ENCODE peak calls at places on chromosomes 4 and X, in six cellular contexts. One of them, this sample, is unnamed.

GRCh38 chr4:79257953-79258613 is 67.8 kb downstream of the NAA11 start:
- DNase-seq in lung microvascular endothelial cell: no peak
- DNase-seq in mucosa of gallbladder: no peak
- DNase-seq in iPS DF 6.9: no peak
- DNase-seq in aorta: no peak
- DNase-seq in tibial nerve: no peak
- DNase-seq in this sample: no peak

GRCh38 chr4:150078041-150078995 is at the start of gene DCLK2:
- DNase-seq in lung microvascular endothelial cell: peak
- DNase-seq in mucosa of gallbladder: peak
- DNase-seq in iPS DF 6.9: no peak
- DNase-seq in aorta: peak
- DNase-seq in tibial nerve: peak
- DNase-seq in this sample: peak

GRCh38 chr4:8160233-8160560 is 1.6 kb upstream of the ABLIM2 start:
- DNase-seq in lung microvascular endothelial cell: no peak
- DNase-seq in mucosa of gallbladder: no peak
- DNase-seq in iPS DF 6.9: no peak
- DNase-seq in aorta: peak
- DNase-seq in tibial nerve: no peak
- DNase-seq in this sample: no peak

GRCh38 chrX:153689654-153690465 is 2.1 kb downstream of the SLC6A8 start:
- DNase-seq in lung microvascular endothelial cell: no peak
- DNase-seq in mucosa of gallbladder: no peak
- DNase-seq in iPS DF 6.9: no peak
- DNase-seq in aorta: no peak
- DNase-seq in tibial nerve: no peak
- DNase-seq in this sample: no peak

GRCh38 chrX:12292996-12293765 is 154.9 kb downstream of the FRMPD4 start:
- DNase-seq in lung microvascular endothelial cell: no peak
- DNase-seq in mucosa of gallbladder: no peak
- DNase-seq in iPS DF 6.9: no peak
- DNase-seq in aorta: no peak
- DNase-seq in tibial nerve: no peak
- DNase-seq in this sample: peak

GRCh38 chr4:142846105-142846728 is at the start of gene INPP4B:
- DNase-seq in lung microvascular endothelial cell: peak
- DNase-seq in mucosa of gallbladder: peak
- DNase-seq in iPS DF 6.9: peak
- DNase-seq in aorta: peak
- DNase-seq in tibial nerve: peak
- DNase-seq in this sample: no peak

GRCh38 chrX:15739886-15740285 is 1.8 kb downstream of the CA5B start:
- DNase-seq in lung microvascular endothelial cell: no peak
- DNase-seq in mucosa of gallbladder: no peak
- DNase-seq in iPS DF 6.9: no peak
- DNase-seq in aorta: no peak
- DNase-seq in tibial nerve: no peak
- DNase-seq in this sample: no peak

GRCh38 chr4:188106454-188106853 is 2.9 kb downstream of the TRIML2 start:
- DNase-seq in lung microvascular endothelial cell: no peak
- DNase-seq in mucosa of gallbladder: no peak
- DNase-seq in iPS DF 6.9: no peak
- DNase-seq in aorta: no peak
- DNase-seq in tibial nerve: no peak
- DNase-seq in this sample: no peak

GRCh38 chr4:92304073-92304472 is 307 bp downstream of the GRID2 start:
- DNase-seq in lung microvascular endothelial cell: no peak
- DNase-seq in mucosa of gallbladder: no peak
- DNase-seq in iPS DF 6.9: no peak
- DNase-seq in aorta: no peak
- DNase-seq in tibial nerve: no peak
- DNase-seq in this sample: no peak

GRCh38 chrX:10900585-10901289 is 210.4 kb upstream of the HCCS start:
- DNase-seq in lung microvascular endothelial cell: peak
- DNase-seq in mucosa of gallbladder: no peak
- DNase-seq in iPS DF 6.9: no peak
- DNase-seq in aorta: no peak
- DNase-seq in tibial nerve: no peak
- DNase-seq in this sample: no peak

GRCh38 chrX:34546366-34546765 is 110.7 kb downstream of the TMEM47 start:
- DNase-seq in lung microvascular endothelial cell: peak
- DNase-seq in mucosa of gallbladder: no peak
- DNase-seq in iPS DF 6.9: no peak
- DNase-seq in aorta: no peak
- DNase-seq in tibial nerve: no peak
- DNase-seq in this sample: no peak

GRCh38 chrX:46381630-46382029 is 163.6 kb downstream of the ZNF674 start:
- DNase-seq in lung microvascular endothelial cell: peak
- DNase-seq in mucosa of gallbladder: no peak
- DNase-seq in iPS DF 6.9: no peak
- DNase-seq in aorta: no peak
- DNase-seq in tibial nerve: no peak
- DNase-seq in this sample: no peak

GRCh38 chrX:40465735-40466551 is 114.8 kb upstream of the ATP6AP2 start:
- DNase-seq in lung microvascular endothelial cell: no peak
- DNase-seq in mucosa of gallbladder: no peak
- DNase-seq in iPS DF 6.9: no peak
- DNase-seq in aorta: peak
- DNase-seq in tibial nerve: no peak
- DNase-seq in this sample: no peak

GRCh38 chr4:147207941-147208340 is 262.3 kb upstream of the TTC29 start:
- DNase-seq in lung microvascular endothelial cell: no peak
- DNase-seq in mucosa of gallbladder: no peak
- DNase-seq in iPS DF 6.9: no peak
- DNase-seq in aorta: no peak
- DNase-seq in tibial nerve: no peak
- DNase-seq in this sample: no peak

GRCh38 chrX:123083924-123084323 is 100.2 kb upstream of the GRIA3 start:
- DNase-seq in lung microvascular endothelial cell: no peak
- DNase-seq in mucosa of gallbladder: no peak
- DNase-seq in iPS DF 6.9: no peak
- DNase-seq in aorta: no peak
- DNase-seq in tibial nerve: no peak
- DNase-seq in this sample: no peak

GRCh38 chrX:108736509-108737479 is at the start of gene IRS4:
- DNase-seq in lung microvascular endothelial cell: peak
- DNase-seq in mucosa of gallbladder: no peak
- DNase-seq in iPS DF 6.9: peak
- DNase-seq in aorta: no peak
- DNase-seq in tibial nerve: no peak
- DNase-seq in this sample: no peak

GRCh38 chr4:2927696-2928075 is 35.5 kb downstream of the NOP14 start:
- DNase-seq in lung microvascular endothelial cell: no peak
- DNase-seq in mucosa of gallbladder: no peak
- DNase-seq in iPS DF 6.9: no peak
- DNase-seq in aorta: peak
- DNase-seq in tibial nerve: no peak
- DNase-seq in this sample: no peak

GRCh38 chr4:24655326-24655725 is 71.0 kb upstream of the DHX15 start:
- DNase-seq in lung microvascular endothelial cell: no peak
- DNase-seq in mucosa of gallbladder: no peak
- DNase-seq in iPS DF 6.9: no peak
- DNase-seq in aorta: no peak
- DNase-seq in tibial nerve: no peak
- DNase-seq in this sample: no peak

GRCh38 chr4:152045781-152046571 is 285.2 kb upstream of the GATB start:
- DNase-seq in lung microvascular endothelial cell: no peak
- DNase-seq in mucosa of gallbladder: no peak
- DNase-seq in iPS DF 6.9: peak
- DNase-seq in aorta: peak
- DNase-seq in tibial nerve: no peak
- DNase-seq in this sample: no peak

GRCh38 chr4:95129036-95129435 is 371.3 kb downstream of the BMPR1B start:
- DNase-seq in lung microvascular endothelial cell: peak
- DNase-seq in mucosa of gallbladder: no peak
- DNase-seq in iPS DF 6.9: no peak
- DNase-seq in aorta: no peak
- DNase-seq in tibial nerve: no peak
- DNase-seq in this sample: no peak

GRCh38 chr4:38082424-38083374 is 122.5 kb downstream of the PTTG2 start:
- DNase-seq in lung microvascular endothelial cell: peak
- DNase-seq in mucosa of gallbladder: no peak
- DNase-seq in iPS DF 6.9: no peak
- DNase-seq in aorta: no peak
- DNase-seq in tibial nerve: no peak
- DNase-seq in this sample: peak

GRCh38 chr4:122705035-122705434 is 27.5 kb upstream of the BBS12 start:
- DNase-seq in lung microvascular endothelial cell: no peak
- DNase-seq in mucosa of gallbladder: no peak
- DNase-seq in iPS DF 6.9: no peak
- DNase-seq in aorta: no peak
- DNase-seq in tibial nerve: no peak
- DNase-seq in this sample: no peak

GRCh38 chr4:186904104-186904503 is 180.4 kb upstream of the FAT1 start:
- DNase-seq in lung microvascular endothelial cell: no peak
- DNase-seq in mucosa of gallbladder: no peak
- DNase-seq in iPS DF 6.9: no peak
- DNase-seq in aorta: no peak
- DNase-seq in tibial nerve: no peak
- DNase-seq in this sample: peak

This sample was measured in BJ.